ENCODE peak calls at places on chromosomes 13 and 19, in eight cellular contexts. B is cardiac muscle cell, J is IMR-90, Z is tibial artery, E is A549, L is MCF 10A, T is nephron progenitor cell, W is testis. S is an unnamed sample.

GRCh38 chr13:33862006-33862405 is 44.1 kb downstream of the RFC3 start:
- DNase-seq in B (no peak), J (no peak), Z (no peak), E (no peak), L (no peak), T (no peak), W (no peak), S (no peak)

GRCh38 chr19:17848598-17849292 is 963 bp upstream of the JAK3 start:
- DNase-seq in B (no peak), J (no peak), Z (no peak), E (no peak), L (peak), T (no peak), W (no peak), S (no peak)

GRCh38 chr19:11499890-11500420 is 5.7 kb downstream of the ZNF653 start:
- DNase-seq in B (no peak), J (no peak), Z (no peak), E (no peak), L (no peak), T (no peak), W (no peak), S (no peak)

GRCh38 chr13:112343591-112343990 is 32.6 kb upstream of the SPACA7 start:
- DNase-seq in B (no peak), J (no peak), Z (no peak), E (no peak), L (no peak), T (no peak), W (no peak), S (no peak)

GRCh38 chr13:42545842-42546241 is 28.1 kb upstream of the TNFSF11 start:
- DNase-seq in B (no peak), J (no peak), Z (no peak), E (no peak), L (no peak), T (no peak), W (no peak), S (no peak)

GRCh38 chr19:10419646-10420443 is 493 bp upstream of the PDE4A start:
- DNase-seq in B (peak), J (peak), Z (no peak), E (peak), L (peak), T (peak), W (peak), S (no peak)

GRCh38 chr19:10471909-10472308 is 31.2 kb downstream of the KEAP1 start:
- DNase-seq in B (peak), J (peak), Z (no peak), E (peak), L (peak), T (no peak), W (no peak), S (no peak)

GRCh38 chr13:98751397-98752110 is 918 bp downstream of the SLC15A1 start:
- DNase-seq in B (peak), J (peak), Z (no peak), E (peak), L (no peak), T (peak), W (no peak), S (no peak)

GRCh38 chr13:48370815-48371214 is 42.1 kb downstream of the LPAR6 start:
- DNase-seq in B (no peak), J (no peak), Z (no peak), E (no peak), L (no peak), T (no peak), W (no peak), S (no peak)

DNA sequence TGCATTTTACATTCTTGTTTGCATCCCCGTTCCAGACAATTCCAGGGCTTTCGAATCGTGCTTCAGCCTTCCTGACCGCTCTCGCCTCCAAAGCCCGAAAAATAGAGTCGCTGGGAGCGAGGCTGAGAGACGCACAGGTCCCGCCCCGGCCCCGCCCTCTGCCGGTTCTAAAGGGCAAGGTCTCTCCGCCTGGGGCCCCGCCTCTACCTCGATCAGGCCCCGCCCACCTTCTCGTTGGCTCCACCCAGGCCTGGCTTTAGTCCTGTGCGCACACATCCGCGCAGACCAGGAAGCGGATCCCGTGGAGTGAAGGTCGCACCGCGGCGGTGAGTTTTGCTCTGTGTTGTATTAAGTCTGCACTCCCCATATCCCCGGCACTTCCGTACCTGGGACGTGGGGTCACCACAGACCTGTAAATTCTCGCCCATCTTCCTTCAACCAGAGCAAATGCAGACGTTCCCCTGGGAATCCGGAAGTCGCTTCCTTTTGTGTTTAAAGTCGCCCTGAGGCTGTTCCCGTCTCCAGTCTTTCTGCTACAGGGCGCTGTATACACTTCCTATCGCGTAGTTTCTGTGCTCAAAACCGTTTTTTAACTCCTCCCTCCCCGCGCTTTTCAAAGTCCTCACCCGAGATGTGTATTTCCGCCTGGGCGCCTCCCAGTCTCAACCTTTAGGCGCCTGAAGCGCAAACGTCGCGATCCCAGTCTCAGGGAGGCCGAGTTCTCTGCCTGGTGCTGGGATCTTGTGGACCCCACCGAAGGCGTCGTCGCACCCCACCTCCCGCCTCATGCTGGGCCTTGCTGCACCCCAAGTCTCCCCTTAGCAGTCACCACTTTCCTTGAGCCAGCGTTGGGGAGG is at the start of gene ZNF701:
- DNase-seq in B (peak), J (peak), Z (peak), E (peak), L (peak), T (peak), W (peak), S (no peak)
- TF ChIP-seq CTCF in B (peak), J (peak), Z (peak), E (no peak), L (peak), T (no peak), W (peak), S (no peak)

GRCh38 chr19:36213793-36214387 is 575 bp downstream of the ZNF565 start:
- DNase-seq in B (no peak), J (peak), Z (peak), E (no peak), L (peak), T (no peak), W (no peak), S (peak)

GRCh38 chr19:36210497-36210896 is 4.0 kb downstream of the ZNF565 start:
- DNase-seq in B (peak), J (peak), Z (no peak), E (no peak), L (no peak), T (no peak), W (no peak), S (no peak)

GRCh38 chr19:36215276-36216171 is 618 bp downstream of the ZNF146 start:
- DNase-seq in B (peak), J (peak), Z (no peak), E (peak), L (peak), T (peak), W (no peak), S (no peak)

GRCh38 chr19:36212895-36213294 is 1.6 kb downstream of the ZNF565 start:
- DNase-seq in B (no peak), J (no peak), Z (no peak), E (no peak), L (no peak), T (no peak), W (no peak), S (no peak)

GRCh38 chr19:36214388-36215275 is at the start of the genes ZNF146 and ZNF565:
- DNase-seq in B (peak), J (peak), Z (peak), E (peak), L (peak), T (peak), W (peak), S (peak)
- TF ChIP-seq CTCF in B (no peak), J (no peak), Z (peak), E (no peak), L (no peak), T (no peak), W (peak), S (no peak)

DNA sequence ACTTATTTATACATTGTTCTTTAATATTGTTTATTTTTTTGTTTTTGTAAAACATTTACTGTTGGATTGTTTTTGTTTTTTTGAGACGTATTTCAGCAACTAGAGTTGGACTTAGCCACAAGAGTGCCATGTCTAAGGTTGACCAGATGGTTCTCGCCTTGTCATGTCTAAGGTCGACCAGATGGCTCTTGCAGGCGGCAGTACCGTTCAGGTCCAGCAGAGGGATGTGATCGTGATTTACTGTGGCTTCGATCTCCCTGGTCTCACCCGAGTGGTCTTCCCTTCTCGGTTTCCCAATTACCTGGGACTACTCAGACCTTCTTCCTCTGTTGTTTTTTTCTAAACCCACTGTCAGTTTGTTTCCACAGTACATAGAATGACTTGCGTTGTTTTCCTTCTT is 1438.6 kb downstream of the UQCRFS1 start:
- DNase-seq in B (no peak), J (no peak), Z (no peak), E (peak), L (no peak), T (no peak), W (no peak), S (no peak)
- TF ChIP-seq CTCF in B (peak), J (no peak), Z (no peak), E (no peak), L (peak), T (no peak), W (no peak), S (no peak)

DNA sequence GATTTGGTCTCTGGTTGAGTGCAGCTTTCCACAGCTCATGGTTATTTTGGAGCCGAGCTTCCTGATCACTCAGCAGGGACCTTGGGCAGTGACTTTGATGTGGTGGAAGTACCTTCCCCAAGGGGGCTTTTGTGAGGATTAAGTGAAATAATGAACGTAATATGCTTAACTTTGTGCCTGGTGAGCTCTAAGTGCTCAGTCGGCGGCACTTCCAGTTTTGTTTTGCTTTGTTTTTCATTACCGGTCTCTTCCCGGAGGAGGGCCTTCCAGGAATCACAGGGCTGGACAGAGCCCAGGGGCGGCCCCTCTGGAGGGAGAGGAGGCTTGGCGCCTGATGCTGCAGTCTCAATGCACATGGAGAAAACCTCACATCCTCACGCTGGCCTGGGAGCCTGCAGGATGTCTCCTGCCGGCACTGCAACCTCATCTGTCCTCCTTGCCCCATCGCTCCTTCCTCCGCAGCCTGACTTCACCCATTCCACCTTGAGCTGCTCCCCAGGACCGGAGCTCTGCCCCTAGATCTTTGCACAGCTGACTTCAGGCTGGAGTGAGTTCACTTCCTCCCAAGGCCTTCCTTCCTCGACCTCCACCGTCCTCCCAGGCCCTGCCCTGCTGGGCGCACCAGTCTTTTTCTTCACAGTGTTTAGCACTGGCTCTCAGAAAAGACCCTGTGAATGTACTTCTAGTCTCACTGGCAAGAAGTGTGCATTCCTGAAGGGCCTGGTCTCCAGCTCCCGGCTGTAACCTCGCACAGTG is 1.6 kb downstream of the PLEKHF1 start:
- DNase-seq in B (peak), J (peak), Z (peak), E (no peak), L (no peak), T (peak), W (peak), S (no peak)
- TF ChIP-seq CTCF in B (no peak), J (no peak), Z (no peak), E (no peak), L (no peak), T (no peak), W (no peak), S (no peak)

S was measured in Calu3.